ENCODE peak calls at places on chromosomes 12 and 14, in four cellular contexts. X, H, U and O are unnamed samples.

GRCh38 chr14:69712217-69712565 is 54.8 kb upstream of the SRSF5 start:
- DNase-seq in X (no peak), H (no peak), U (no peak), O (no peak)

GRCh38 chr14:64702493-64703392 is 1.5 kb upstream of the PLEKHG3 start:
- DNase-seq in U (no peak), X (peak; percentile 83), H (no peak), O (no peak)

GRCh38 chr14:65483647-65484046 is 71.1 kb downstream of the FUT8 start:
- DNase-seq in H (peak; percentile 46), X (no peak), U (no peak), O (no peak)

GRCh38 chr12:105352049-105352448 is 21.6 kb downstream of the C12orf75 start:
- DNase-seq in U (no peak), X (no peak), H (peak; percentile 90), O (no peak)

GRCh38 chr12:81329088-81329487 is 251.2 kb downstream of the ACSS3 start:
- DNase-seq in U (peak; percentile 24), X (peak; percentile 39), H (peak; percentile 49), O (no peak)

GRCh38 chr14:61174395-61175386 is 106.4 kb downstream of the TMEM30B start:
- DNase-seq in X (no peak), H (no peak), U (no peak), O (no peak)

GRCh38 chr14:20671597-20672283 is 12.6 kb upstream of the RNASE4 start:
- DNase-seq in X (no peak), U (no peak), H (peak; percentile 40), O (no peak)

GRCh38 chr14:34722723-34723545 is 8.5 kb upstream of the CFL2 start:
- DNase-seq in X (peak; percentile 32), H (peak; percentile 53), U (peak; percentile 26), O (no peak)

GRCh38 chr12:123267991-123268843 is 3.4 kb downstream of the CDK2AP1 start:
- DNase-seq in U (peak; percentile 66), X (no peak), H (no peak), O (no peak)

GRCh38 chr12:55619352-55620138 is 17.1 kb upstream of the OR10P1 start:
- DNase-seq in X (peak; percentile 91), U (peak; percentile 56), H (peak; percentile 86), O (peak; percentile 79)

GRCh38 chr12:100337299-100337698 is 19.6 kb upstream of the SLC17A8 start:
- DNase-seq in H (no peak), X (no peak), U (no peak), O (no peak)

GRCh38 chr12:23556661-23557060 is 392.8 kb downstream of the SOX5 start:
- DNase-seq in U (no peak), H (no peak), X (no peak), O (no peak)

GRCh38 chr14:95784137-95784536 is 70.2 kb upstream of the TCL1A start:
- DNase-seq in U (no peak), H (peak; percentile 34), X (peak; percentile 78), O (no peak)

GRCh38 chr12:62575036-62575435 is 108.4 kb downstream of the MON2 start:
- DNase-seq in X (no peak), U (no peak), H (peak; percentile 11), O (no peak)

GRCh38 chr14:58780595-58780994 is 142.8 kb downstream of the DACT1 start:
- DNase-seq in U (no peak), H (no peak), X (no peak), O (no peak)

GRCh38 chr12:20555015-20555414 is 140.1 kb upstream of the SLCO1C1 start:
- DNase-seq in U (no peak), X (no peak), H (no peak), O (no peak)

GRCh38 chr14:31787377-31787776 is 226.2 kb downstream of the NUBPL start:
- DNase-seq in U (no peak), H (no peak), X (no peak), O (no peak)

GRCh38 chr14:77804592-77804991 is 4.7 kb downstream of the ADCK1 start:
- DNase-seq in X (peak; percentile 71), H (peak; percentile 57), U (no peak), O (no peak)

GRCh38 chr12:101779626-101780025 is 40.4 kb upstream of the SYCP3 start:
- DNase-seq in X (no peak), H (no peak), U (no peak), O (no peak)

GRCh38 chr12:65996146-65996545 is 134.4 kb downstream of the LLPH start:
- DNase-seq in H (no peak), U (no peak), X (no peak), O (no peak)

GRCh38 chr14:75303415-75303814 is 24.8 kb downstream of the FOS start:
- DNase-seq in X (peak; percentile 83), H (peak; percentile 78), U (peak; percentile 59), O (no peak)

GRCh38 chr12:109925185-109925835 is 25.2 kb downstream of the TCHP start:
- DNase-seq in H (no peak), X (peak; percentile 10), U (no peak), O (no peak)

GRCh38 chr12:85016423-85016822 is 19.7 kb downstream of the TSPAN19 start:
- DNase-seq in U (peak; percentile 62), H (no peak), X (no peak), O (peak; percentile 50)

GRCh38 chr12:65232490-65233077 is 45.9 kb upstream of the MSRB3 start:
- DNase-seq in U (no peak), X (no peak), H (peak; percentile 39), O (peak; percentile 9)

GRCh38 chr12:86917121-86917520 is 660.9 kb upstream of the MGAT4C start:
- DNase-seq in H (no peak), X (no peak), U (no peak), O (no peak)

GRCh38 chr12:131171029-131171428 is 217.3 kb downstream of the ADGRD1 start:
- DNase-seq in H (no peak), U (no peak), X (no peak), O (no peak)

GRCh38 chr12:68336754-68337343 is 4.7 kb upstream of the MDM1 start:
- DNase-seq in U (peak; percentile 47), H (no peak), X (no peak), O (no peak)

DNA sequence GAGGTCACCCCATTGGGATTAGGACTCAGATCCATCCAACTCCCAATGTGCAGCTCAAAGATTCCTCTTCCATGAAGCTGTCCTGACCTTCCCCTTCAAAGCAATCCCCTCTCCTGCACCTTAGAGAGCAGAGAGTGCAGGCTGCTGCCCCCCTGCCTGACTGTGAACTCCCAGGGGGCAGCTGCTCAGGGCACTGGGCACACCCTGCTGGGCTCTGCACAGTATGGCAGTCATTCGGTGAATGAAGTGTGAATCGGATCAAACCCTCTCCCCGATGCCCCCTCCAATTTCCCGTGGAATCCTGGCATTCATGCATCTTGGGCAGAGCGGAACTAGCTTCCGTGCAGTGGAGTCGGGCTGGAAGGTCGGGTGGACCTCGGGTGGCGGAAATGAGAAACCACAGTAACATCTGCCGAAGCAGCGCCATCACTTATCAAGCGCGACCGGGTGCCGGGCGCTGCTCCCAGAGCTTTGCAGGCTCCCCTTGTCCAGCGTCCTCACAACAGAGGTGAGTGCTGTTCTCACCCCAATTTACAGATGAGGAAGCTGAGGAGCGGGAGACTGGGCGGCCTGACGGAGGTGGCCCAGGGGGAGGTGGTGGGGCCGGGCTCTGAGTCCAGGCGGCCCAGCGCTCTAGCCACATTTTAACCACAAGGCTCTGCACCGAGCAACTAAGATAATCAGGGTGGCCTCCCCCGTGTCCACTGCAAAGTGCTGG is 14.7 kb downstream of the GALNT9 start:
- DNase-seq in U (no peak), X (no peak), H (no peak), O (no peak)
- TF ChIP-seq CTCF in U (no peak), X (no peak), H (no peak), O (no peak)

DNA sequence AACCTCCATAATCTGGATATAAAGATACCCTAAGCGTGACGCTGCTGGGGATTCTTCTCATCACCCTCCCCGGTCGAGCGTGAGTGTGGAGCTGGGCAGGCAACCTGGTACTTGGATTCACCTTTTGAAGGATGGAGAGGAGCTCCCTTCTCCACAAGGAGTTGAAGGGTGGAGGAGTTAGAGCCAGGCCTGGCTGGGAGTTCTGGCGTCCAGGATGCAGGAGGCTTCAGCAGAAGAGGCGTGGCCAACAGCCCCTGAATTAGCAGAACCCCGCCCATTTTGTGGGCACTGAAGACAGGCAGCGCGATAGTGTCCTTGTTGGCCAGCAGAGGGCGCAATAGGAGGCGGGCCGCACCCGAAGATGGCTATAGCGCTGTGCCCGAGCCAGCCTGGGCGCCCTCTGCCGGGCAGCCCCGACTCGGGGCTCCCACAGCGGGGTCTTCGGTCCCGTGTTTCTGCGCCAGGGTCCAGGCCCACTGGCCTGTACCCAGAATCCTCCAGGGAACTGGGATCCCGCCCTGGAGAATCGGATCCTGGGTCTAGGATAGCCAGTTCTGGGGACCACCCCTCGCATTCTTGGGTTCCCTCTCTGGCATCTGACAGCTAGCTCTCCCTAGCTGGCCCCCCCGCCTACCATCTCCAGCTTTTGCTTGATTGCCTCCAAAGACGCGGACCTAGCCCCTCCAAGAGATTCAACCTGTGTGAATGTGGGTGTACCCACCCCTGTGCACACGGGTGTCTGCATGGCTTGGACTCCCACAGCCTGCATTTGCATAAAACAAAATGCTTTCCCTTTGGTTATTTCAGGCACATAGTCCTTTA is 26.0 kb upstream of the SMUG1 start:
- DNase-seq in U (peak; percentile 96), H (peak; percentile 95), X (peak; percentile 97), O (peak; percentile 29)
- TF ChIP-seq CTCF in U (peak; percentile 99), H (peak; percentile 100), X (peak; percentile 99), O (peak; percentile 100)

DNA sequence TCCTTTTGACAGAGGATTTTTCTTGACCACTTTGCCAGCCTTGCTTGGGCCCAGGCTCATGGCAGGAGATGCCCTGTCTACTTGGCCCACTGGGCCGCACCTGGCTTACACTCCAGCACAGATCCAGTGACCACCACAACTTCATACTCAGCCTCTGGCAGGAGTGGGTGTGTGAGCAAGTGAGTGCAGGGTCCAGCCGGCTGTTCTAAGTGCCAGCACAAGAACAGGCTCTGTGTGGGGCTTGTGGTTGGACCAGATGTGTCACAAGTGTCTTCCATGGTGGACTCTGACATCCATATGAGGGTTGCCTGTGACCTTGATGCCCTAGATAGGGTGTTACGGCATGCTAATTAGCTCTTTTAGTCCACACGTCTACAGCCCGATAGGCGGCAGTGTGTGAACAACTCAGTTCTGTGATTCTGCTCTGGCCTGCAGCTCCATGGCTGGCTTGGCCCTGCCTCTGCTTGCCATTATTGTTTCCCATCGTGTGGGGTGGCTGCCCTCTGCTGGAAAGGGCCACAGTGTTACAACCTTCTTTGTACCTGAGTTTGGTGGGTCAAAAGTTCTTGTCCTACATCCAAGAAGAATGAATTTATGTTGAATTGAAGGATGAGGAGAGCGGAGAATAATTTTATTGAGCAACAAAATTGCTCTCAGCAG is 1089.1 kb downstream of the SLC6A15 start:
- DNase-seq in H (peak; percentile 86), U (peak; percentile 88), X (peak; percentile 90), O (no peak)
- TF ChIP-seq CTCF in H (peak; percentile 68), U (peak; percentile 87), X (peak; percentile 84), O (peak; percentile 36)

GRCh38 chr14:99430491-99430890 is 50.2 kb downstream of the SETD3 start:
- DNase-seq in H (peak; percentile 28), U (peak; percentile 31), X (peak; percentile 43), O (no peak)
- TF ChIP-seq CTCF in H (peak; percentile 41), U (peak; percentile 47), X (peak; percentile 60), O (peak; percentile 29)

DNA sequence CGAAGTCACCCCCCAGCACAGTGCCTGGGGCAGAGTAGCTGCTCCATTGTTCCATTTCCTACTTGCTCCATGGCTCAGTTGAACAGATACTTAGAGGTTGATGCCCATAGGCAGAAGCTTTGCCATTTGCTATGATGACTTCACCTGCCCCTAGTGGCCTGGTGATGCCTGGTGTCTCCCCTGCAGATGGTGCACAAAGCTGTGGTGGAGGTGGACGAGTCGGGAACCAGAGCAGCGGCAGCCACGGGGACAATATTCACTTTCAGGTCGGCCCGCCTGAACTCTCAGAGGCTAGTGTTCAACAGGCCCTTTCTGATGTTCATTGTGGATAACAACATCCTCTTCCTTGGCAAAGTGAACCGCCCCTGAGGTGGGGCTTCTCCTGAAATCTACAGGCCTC is 10.6 kb downstream of the SERPINA5 start:
- DNase-seq in H (no peak), U (no peak), X (no peak), O (no peak)
- TF ChIP-seq CTCF in H (no peak), U (no peak), X (no peak), O (no peak)

GRCh38 chr12:26028953-26029740 is 70.7 kb downstream of the RASSF8 start:
- DNase-seq in H (peak; percentile 56), X (peak; percentile 59), U (peak; percentile 34), O (no peak)
- TF ChIP-seq CTCF in H (peak; percentile 68), X (peak; percentile 91), U (peak; percentile 85), O (peak; percentile 80)